ENCODE peak calls at places on chromosomes 6 and 20, in eight cellular contexts. C, B, D, W, V, E, K and O are unnamed samples.

GRCh38 chr20:35506179-35506578 is 23.3 kb downstream of the C20orf173 start:
- DNase-seq in W (no peak), C (no peak), K (no peak), D (no peak), E (no peak), V (no peak), B (no peak), O (no peak)

GRCh38 chr20:24384865-24385264 is 84.6 kb upstream of the SYNDIG1 start:
- DNase-seq in B (no peak), W (no peak), E (no peak), C (no peak), D (no peak), V (no peak), K (no peak), O (no peak)

GRCh38 chr6:30988209-30988825 is 4.8 kb downstream of the MUC21 start:
- DNase-seq in E (no peak), B (no peak), K (no peak), W (no peak), C (no peak), V (no peak), D (no peak), O (no peak)

GRCh38 chr6:24566020-24566752 is 71.4 kb downstream of the ALDH5A1 start:
- DNase-seq in K (no peak), C (no peak), E (no peak), V (no peak), D (no peak), B (no peak), W (no peak), O (no peak)

GRCh38 chr6:139329224-139329623 is 37.4 kb upstream of the TXLNB start:
- DNase-seq in B (no peak), V (no peak), D (no peak), C (no peak), W (no peak), K (no peak), E (no peak), O (no peak)

GRCh38 chr6:56690519-56691200 is 48.0 kb upstream of the DST start:
- DNase-seq in C (no peak), K (no peak), D (no peak), E (no peak), V (no peak), B (no peak), W (no peak), O (no peak)

GRCh38 chr6:144134737-144135136 is 15.6 kb upstream of the STX11 start:
- DNase-seq in C (no peak), E (no peak), V (no peak), D (no peak), W (no peak), K (no peak), B (no peak), O (no peak)

GRCh38 chr20:4086771-4087677 is 71.7 kb upstream of the RNF24 start:
- DNase-seq in K (no peak), B (no peak), V (no peak), E (no peak), D (no peak), W (no peak), C (no peak), O (no peak)

GRCh38 chr6:33126101-33126714 is 50.4 kb downstream of the HLA-DPB1 start:
- DNase-seq in K (peak; percentile 65), B (peak; percentile 46), D (peak; percentile 66), W (no peak), V (peak; percentile 90), C (no peak), E (peak; percentile 66), O (peak; percentile 69)

GRCh38 chr20:64029293-64030117 is 6.5 kb upstream of the C20orf204 start:
- DNase-seq in B (no peak), W (no peak), C (no peak), E (no peak), V (no peak), D (no peak), K (no peak), O (no peak)

GRCh38 chr6:14910692-14911547 is 334.9 kb upstream of the JARID2 start:
- DNase-seq in V (peak; percentile 89), C (no peak), E (no peak), W (no peak), B (no peak), D (peak; percentile 39), K (no peak), O (no peak)

GRCh38 chr6:35048031-35048613 is 93.0 kb downstream of the TCP11 start:
- DNase-seq in B (no peak), D (no peak), V (no peak), E (no peak), W (peak; percentile 67), K (no peak), C (no peak), O (no peak)

GRCh38 chr6:156820089-156820798 is 43.1 kb downstream of the ARID1B start:
- DNase-seq in D (no peak), W (no peak), C (no peak), K (no peak), V (no peak), E (no peak), B (no peak), O (no peak)

GRCh38 chr6:130674604-130675003 is 152.6 kb upstream of the SMLR1 start:
- DNase-seq in B (no peak), W (no peak), C (no peak), D (no peak), V (no peak), K (no peak), E (no peak), O (no peak)

GRCh38 chr20:22389836-22390542 is 194.4 kb downstream of the FOXA2 start:
- DNase-seq in W (no peak), C (no peak), D (no peak), K (no peak), V (no peak), B (no peak), E (no peak), O (peak; percentile 46)

GRCh38 chr6:112929661-112930060 is 582.5 kb downstream of the RFPL4B start:
- DNase-seq in C (no peak), E (no peak), W (no peak), K (no peak), B (no peak), V (no peak), D (no peak), O (peak; percentile 29)

GRCh38 chr6:149840345-149841075 is 23.6 kb downstream of the LRP11 start:
- DNase-seq in D (peak; percentile 76), E (peak; percentile 71), B (peak; percentile 96), K (peak; percentile 16), W (no peak), V (no peak), C (no peak), O (peak; percentile 86)

GRCh38 chr20:36384022-36384619 is 78.0 kb downstream of the DLGAP4 start:
- DNase-seq in C (no peak), D (no peak), K (peak; percentile 9), E (peak; percentile 68), V (no peak), W (peak; percentile 92), B (peak; percentile 77), O (peak; percentile 90)

GRCh38 chr20:36575066-36575743 is 1.8 kb downstream of the TGIF2 start:
- DNase-seq in D (peak; percentile 53), V (no peak), W (no peak), K (no peak), C (no peak), E (peak; percentile 30), B (peak; percentile 69), O (peak; percentile 49)